ENCODE peak calls at places on chromosomes 5 and 9, in eight cellular contexts. B is pancreas, K is heart right ventricle, Z is tibial artery, X is stomach, T is GM23338, G is esophagus squamous epithelium, A is A549. V is an unnamed sample.
A peak's percentile ranks its signal among the peaks of the same experiment; 100 is the strongest.

GRCh38 chr5:170293273-170293672 is 4.3 kb downstream of the LCP2 start:
- DNase-seq in K (no peak), G (peak; percentile 40), T (no peak), X (no peak), Z (peak; percentile 79), B (no peak), A (no peak), V (no peak)

GRCh38 chr9:123834218-123834906 is 95.6 kb downstream of the DENND1A start:
- DNase-seq in T (no peak), K (no peak), Z (no peak), X (no peak), B (no peak), A (no peak), G (no peak), V (no peak)

GRCh38 chr5:135046661-135047346 is 12.8 kb upstream of the PITX1 start:
- DNase-seq in B (no peak), K (no peak), Z (no peak), A (no peak), T (no peak), X (no peak), G (no peak), V (no peak)

GRCh38 chr9:94134629-94135028 is 50.4 kb downstream of the PTPDC1 start:
- DNase-seq in A (no peak), B (no peak), K (no peak), G (no peak), T (no peak), X (no peak), Z (no peak), V (no peak)

GRCh38 chr9:79489241-79490000 is 82.3 kb upstream of the TLE4 start:
- DNase-seq in Z (peak; percentile 72), X (no peak), G (no peak), A (peak; percentile 81), K (no peak), B (peak; percentile 45), T (peak; percentile 7), V (no peak)

GRCh38 chr9:120386390-120387131 is 193.4 kb downstream of the CDK5RAP2 start:
- DNase-seq in Z (peak; percentile 51), B (peak; percentile 52), X (peak; percentile 32), T (no peak), K (no peak), A (no peak), G (no peak), V (no peak)

GRCh38 chr5:65157906-65158603 is 323.7 kb downstream of the ADAMTS6 start:
- DNase-seq in K (no peak), T (peak; percentile 6), X (no peak), B (no peak), G (no peak), A (peak; percentile 12), Z (no peak), V (no peak)

GRCh38 chr5:124963236-124963929 is 216.9 kb upstream of the ZNF608 start:
- DNase-seq in X (no peak), K (no peak), Z (no peak), A (peak; percentile 12), G (no peak), T (peak; percentile 56), B (no peak), V (no peak)

DNA sequence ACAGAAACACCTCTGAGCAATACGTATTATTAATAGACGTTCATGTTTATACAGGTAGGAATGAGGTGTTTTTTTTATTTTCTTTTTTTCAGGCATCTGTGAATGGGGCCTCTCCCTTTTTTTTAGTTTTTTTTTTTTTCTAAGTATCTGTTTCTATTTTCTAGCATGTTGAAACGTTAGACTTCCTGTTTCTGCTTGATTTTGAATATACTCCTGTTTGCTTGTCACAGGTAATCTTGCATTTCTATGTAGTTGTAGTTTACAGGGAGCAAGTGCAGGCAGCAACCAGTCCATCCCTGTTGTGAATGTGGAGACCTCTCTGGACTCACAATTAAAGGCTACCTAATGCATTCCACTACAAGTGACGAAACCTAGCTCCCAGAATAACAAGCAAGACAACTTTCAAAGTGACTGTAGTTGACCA is 22.8 kb upstream of the TNFAIP8 start:
- DNase-seq in K (no peak), B (no peak), G (no peak), X (no peak), A (no peak), Z (no peak), T (no peak), V (no peak)
- H3K4me3 ChIP-seq in K (no peak overlapping the region), B (no peak overlapping the region), G (peak overlapping the region; percentile 45), X (peak overlapping the region; percentile 19), A (no peak overlapping the region), Z (no peak overlapping the region), T (no peak overlapping the region), V (peak overlapping the region; percentile 22)

GRCh38 chr9:99092643-99093491 is 12.0 kb upstream of the TGFBR1 start:
- DNase-seq in B (no peak), T (no peak), A (no peak), G (no peak), Z (no peak), K (no peak), X (no peak), V (peak; percentile 16)
- H3K4me3 ChIP-seq in B (no peak overlapping the region), T (no peak overlapping the region), A (no peak overlapping the region), G (no peak overlapping the region), Z (no peak overlapping the region), K (no peak overlapping the region), X (no peak overlapping the region), V (no peak overlapping the region)

GRCh38 chr5:93607367-93608258 is 24.6 kb downstream of the NR2F1 start:
- DNase-seq in T (peak; percentile 94), K (no peak), G (no peak), B (no peak), X (no peak), A (peak; percentile 57), Z (no peak), V (no peak)

GRCh38 chr5:93611510-93611899 is 28.5 kb downstream of the NR2F1 start:
- DNase-seq in T (no peak), K (no peak), X (no peak), Z (no peak), B (no peak), A (no peak), G (no peak), V (no peak)

GRCh38 chr5:93609756-93610155 is 26.7 kb downstream of the NR2F1 start:
- DNase-seq in B (no peak), T (peak; percentile 6), X (no peak), A (no peak), Z (no peak), G (no peak), K (no peak), V (no peak)

GRCh38 chr5:93610581-93611167 is 27.7 kb downstream of the NR2F1 start:
- DNase-seq in K (no peak), A (no peak), Z (no peak), B (no peak), T (peak; percentile 60), X (no peak), G (no peak), V (no peak)

GRCh38 chr5:93611900-93612898 is 29.2 kb downstream of the NR2F1 start:
- DNase-seq in B (no peak), T (peak; percentile 65), X (no peak), A (peak; percentile 31), Z (no peak), K (no peak), G (no peak), V (no peak)
- H3K4me3 ChIP-seq in B (no peak overlapping the region), T (peak overlapping the region; percentile 48), X (peak overlapping the region; percentile 26), A (peak overlapping the region; percentile 31), Z (no peak overlapping the region), K (no peak overlapping the region), G (peak overlapping the region; percentile 21), V (no peak overlapping the region)

GRCh38 chr5:165224366-165224765 is 1718.9 kb downstream of the MAT2B start:
- DNase-seq in T (no peak), A (no peak), Z (no peak), K (no peak), B (no peak), G (no peak), X (no peak), V (no peak)
- H3K4me3 ChIP-seq in T (no peak overlapping the region), A (no peak overlapping the region), Z (no peak overlapping the region), K (no peak overlapping the region), B (no peak overlapping the region), G (no peak overlapping the region), X (no peak overlapping the region), V (no peak overlapping the region)

GRCh38 chr5:57750282-57750681 is 267.7 kb upstream of the ACTBL2 start:
- DNase-seq in Z (no peak), A (no peak), T (no peak), G (no peak), X (no peak), K (no peak), B (no peak), V (no peak)
- H3K4me3 ChIP-seq in Z (no peak overlapping the region), A (no peak overlapping the region), T (no peak overlapping the region), G (no peak overlapping the region), X (no peak overlapping the region), K (no peak overlapping the region), B (no peak overlapping the region), V (no peak overlapping the region)

GRCh38 chr5:130541617-130542221 is 623.3 kb downstream of the HINT1 start:
- DNase-seq in Z (no peak), G (no peak), A (no peak), K (no peak), T (no peak), X (no peak), B (no peak), V (no peak)
- H3K4me3 ChIP-seq in Z (no peak overlapping the region), G (no peak overlapping the region), A (no peak overlapping the region), K (no peak overlapping the region), T (no peak overlapping the region), X (no peak overlapping the region), B (no peak overlapping the region), V (no peak overlapping the region)

GRCh38 chr9:20625003-20625349 is 2.7 kb upstream of the MLLT3 start:
- DNase-seq in A (no peak), T (no peak), X (no peak), Z (no peak), G (no peak), B (no peak), K (no peak), V (no peak)
- H3K4me3 ChIP-seq in A (peak overlapping the region; percentile 95), T (no peak overlapping the region), X (peak overlapping the region; percentile 98), Z (peak overlapping the region; percentile 93), G (peak overlapping the region; percentile 94), B (no peak overlapping the region), K (peak overlapping the region; percentile 81), V (no peak overlapping the region)

GRCh38 chr5:16826379-16827125 is 109.5 kb downstream of the MYO10 start:
- DNase-seq in Z (no peak), B (no peak), X (no peak), G (no peak), A (no peak), K (no peak), T (no peak), V (no peak)

GRCh38 chr5:16827755-16828154 is 108.3 kb downstream of the MYO10 start:
- DNase-seq in G (no peak), T (no peak), K (no peak), B (no peak), A (no peak), Z (no peak), X (no peak), V (no peak)
- H3K4me3 ChIP-seq in G (no peak overlapping the region), T (no peak overlapping the region), K (no peak overlapping the region), B (no peak overlapping the region), A (no peak overlapping the region), Z (no peak overlapping the region), X (no peak overlapping the region), V (no peak overlapping the region)